ENCODE peak calls at places on chromosomes 6 and 20, in five cellular contexts. K is dorsolateral prefrontal cortex; L is fibroblast of lung; C is naive thymus-derived CD4-positive, alpha-beta T cell; H is mesenchymal stem cell. U is an unnamed sample.

GRCh38 chr20:41563087-41563486 is 55.1 kb downstream of the CHD6 start:
- DNase-seq in K (no peak), L (no peak), C (no peak), H (no peak), U (no peak)

GRCh38 chr20:4217349-4217761 is 202.0 kb upstream of the RNF24 start:
- DNase-seq in K (no peak), L (no peak), C (no peak), H (no peak), U (no peak)

GRCh38 chr6:32843321-32843978 is 397 bp downstream of the PSMB8 start:
- DNase-seq in K (no peak), L (peak), C (no peak), H (peak), U (no peak)

GRCh38 chr6:89148016-89148750 is 2.3 kb downstream of the PM20D2 start:
- DNase-seq in K (no peak), L (peak), C (no peak), H (no peak), U (no peak)

GRCh38 chr6:148559848-148560433 is 186.9 kb upstream of the UST start:
- DNase-seq in K (peak), L (peak), C (peak), H (peak), U (no peak)

GRCh38 chr6:37483917-37484785 is 15.5 kb downstream of the CCDC167 start:
- DNase-seq in K (peak), L (peak), C (peak), H (peak), U (no peak)

GRCh38 chr20:10761232-10761631 is 87.4 kb upstream of the JAG1 start:
- DNase-seq in K (peak), L (peak), C (no peak), H (no peak), U (no peak)

GRCh38 chr6:38155144-38155543 is 335.6 kb downstream of the ZFAND3 start:
- DNase-seq in K (peak), L (peak), C (no peak), H (peak), U (no peak)

GRCh38 chr6:46586896-46587295 is 65.7 kb downstream of the CYP39A1 start:
- DNase-seq in K (no peak), L (no peak), C (no peak), H (no peak), U (no peak)

GRCh38 chr20:33915726-33916331 is 77.9 kb upstream of the RALY start:
- DNase-seq in K (no peak), L (no peak), C (peak), H (no peak), U (no peak)

GRCh38 chr6:72947534-72947933 is 277.8 kb downstream of the KHDC1L start:
- DNase-seq in K (no peak), L (no peak), C (no peak), H (no peak), U (no peak)

DNA sequence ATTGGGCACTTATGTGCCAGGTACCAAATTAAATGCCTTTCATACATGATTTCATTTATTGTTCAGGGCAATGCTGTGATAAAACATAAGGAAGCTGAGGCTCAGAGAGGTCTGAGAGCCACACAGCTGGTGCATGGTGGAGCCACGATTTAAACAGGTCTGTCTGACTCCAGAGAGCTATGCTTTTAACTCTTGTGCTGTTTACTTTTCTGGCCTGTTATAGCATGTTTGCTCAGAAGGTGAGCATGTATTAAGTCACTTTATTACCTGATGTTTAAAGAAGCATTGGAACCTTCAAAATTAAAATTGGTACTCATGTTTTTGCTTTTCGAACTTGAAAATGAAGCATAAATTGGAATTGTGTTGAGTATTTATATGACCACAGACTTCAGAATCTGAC is 26.8 kb downstream of the MCM8 start:
- DNase-seq in K (no peak), L (no peak), C (no peak), H (no peak), U (no peak)
- H3K27ac ChIP-seq in K (no peak), L (no peak), C (no peak), H (no peak), U (no peak)

GRCh38 chr20:46990017-46990810 is 95.6 kb downstream of the EYA2 start:
- DNase-seq in K (no peak), L (no peak), C (no peak), H (no peak), U (no peak)
- H3K27ac ChIP-seq in K (no peak), L (no peak), C (no peak), H (no peak), U (no peak)

GRCh38 chr20:57009355-57009754 is 257.1 kb downstream of the BMP7 start:
- DNase-seq in K (no peak), L (no peak), C (no peak), H (no peak), U (no peak)

GRCh38 chr20:57008217-57008616 is 258.2 kb downstream of the BMP7 start:
- DNase-seq in K (no peak), L (no peak), C (no peak), H (no peak), U (no peak)

GRCh38 chr20:57012691-57013090 is 253.8 kb downstream of the BMP7 start:
- DNase-seq in K (no peak), L (no peak), C (no peak), H (no peak), U (no peak)

GRCh38 chr20:57007171-57007540 is 259.3 kb downstream of the BMP7 start:
- DNase-seq in K (no peak), L (no peak), C (no peak), H (no peak), U (no peak)

GRCh38 chr20:57009775-57010174 is 256.7 kb downstream of the BMP7 start:
- DNase-seq in K (no peak), L (no peak), C (no peak), H (no peak), U (no peak)
- H3K27ac ChIP-seq in K (no peak), L (no peak), C (no peak), H (no peak), U (no peak)

GRCh38 chr6:44531447-44532015 is 144.0 kb downstream of the CDC5L start:
- DNase-seq in K (peak), L (no peak), C (no peak), H (no peak), U (no peak)

GRCh38 chr6:44528716-44529115 is 141.2 kb downstream of the CDC5L start:
- DNase-seq in K (no peak), L (no peak), C (no peak), H (no peak), U (no peak)

GRCh38 chr6:44530209-44530909 is 142.9 kb downstream of the CDC5L start:
- DNase-seq in K (no peak), L (no peak), C (no peak), H (no peak), U (no peak)

GRCh38 chr6:44529506-44529905 is 142.0 kb downstream of the CDC5L start:
- DNase-seq in K (no peak), L (no peak), C (no peak), H (no peak), U (no peak)

DNA sequence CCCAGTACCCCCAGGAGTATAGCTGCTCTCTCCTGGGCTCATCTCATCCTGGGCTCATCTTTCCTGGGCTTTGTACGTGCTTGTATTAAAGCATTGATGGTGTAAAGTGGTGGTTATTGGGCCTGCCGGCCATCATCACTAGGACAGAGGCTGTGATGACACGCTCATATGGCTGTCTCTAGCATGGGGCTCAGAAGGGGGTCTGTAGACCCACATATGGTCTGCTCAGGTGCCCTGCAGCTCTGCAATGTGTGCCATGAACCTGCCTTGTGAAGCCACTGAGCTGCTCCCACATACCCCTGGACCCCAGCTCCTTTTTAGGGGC is 143.4 kb downstream of the CDC5L start:
- DNase-seq in K (no peak), L (no peak), C (no peak), H (no peak), U (no peak)
- H3K27ac ChIP-seq in K (no peak), L (no peak), C (no peak), H (no peak), U (no peak)

GRCh38 chr20:47568019-47568418 is 66.3 kb downstream of the NCOA3 start:
- DNase-seq in K (no peak), L (peak), C (no peak), H (peak), U (no peak)
- H3K27ac ChIP-seq in K (no peak), L (no peak), C (no peak), H (peak), U (no peak)

GRCh38 chr6:31691078-31691463 is 10.2 kb upstream of the LY6G5C start:
- DNase-seq in K (no peak), L (no peak), C (no peak), H (no peak), U (no peak)
- H3K27ac ChIP-seq in K (no peak), L (no peak), C (no peak), H (no peak), U (no peak)

GRCh38 chr20:32296874-32297420 is 19.5 kb downstream of the KIF3B start:
- DNase-seq in K (no peak), L (peak), C (no peak), H (no peak), U (no peak)
- H3K27ac ChIP-seq in K (no peak), L (no peak), C (no peak), H (no peak), U (no peak)

U was measured in SK-N-MC.